ENCODE peak calls at places on chromosomes 5 and 9, in four cellular contexts. One of them, this sample, is unnamed.

GRCh38 chr5:169521366-169521983 is 62.1 kb upstream of the SPDL1 start:
- DNase-seq in heart left ventricle: peak; percentile 46
- DNase-seq in cardiac muscle cell: no peak
- DNase-seq in HAP-1: no peak
- DNase-seq in this sample: no peak

GRCh38 chr9:38685535-38685934 is 34.4 kb downstream of the FAM240B start:
- DNase-seq in heart left ventricle: no peak
- DNase-seq in cardiac muscle cell: no peak
- DNase-seq in HAP-1: peak; percentile 58
- DNase-seq in this sample: no peak

GRCh38 chr5:124979174-124979573 is 232.7 kb upstream of the ZNF608 start:
- DNase-seq in heart left ventricle: no peak
- DNase-seq in cardiac muscle cell: peak; percentile 43
- DNase-seq in HAP-1: peak; percentile 68
- DNase-seq in this sample: no peak

GRCh38 chr9:121886759-121887485 is 206.2 kb downstream of the TTLL11 start:
- DNase-seq in heart left ventricle: no peak
- DNase-seq in cardiac muscle cell: no peak
- DNase-seq in HAP-1: no peak
- DNase-seq in this sample: no peak

GRCh38 chr9:16128003-16128402 is 575.2 kb downstream of the CCDC171 start:
- DNase-seq in heart left ventricle: no peak
- DNase-seq in cardiac muscle cell: no peak
- DNase-seq in HAP-1: no peak
- DNase-seq in this sample: no peak

GRCh38 chr9:95592931-95593330 is 76.2 kb upstream of the PTCH1 start:
- DNase-seq in heart left ventricle: no peak
- DNase-seq in cardiac muscle cell: no peak
- DNase-seq in HAP-1: no peak
- DNase-seq in this sample: no peak

GRCh38 chr5:113245427-113246052 is 189.2 kb downstream of the TSSK1B start:
- DNase-seq in heart left ventricle: no peak
- DNase-seq in cardiac muscle cell: no peak
- DNase-seq in HAP-1: no peak
- DNase-seq in this sample: no peak

GRCh38 chr5:2750758-2751464 is 566 bp downstream of the IRX2 start:
- DNase-seq in heart left ventricle: no peak
- DNase-seq in cardiac muscle cell: peak; percentile 69
- DNase-seq in HAP-1: no peak
- DNase-seq in this sample: peak; percentile 80

GRCh38 chr5:93331864-93332263 is 249.2 kb downstream of the NR2F1-AS1 start:
- DNase-seq in heart left ventricle: no peak
- DNase-seq in cardiac muscle cell: no peak
- DNase-seq in HAP-1: no peak
- DNase-seq in this sample: no peak

GRCh38 chr5:92836861-92837755 is 743.9 kb downstream of the NR2F1-AS1 start:
- DNase-seq in heart left ventricle: no peak
- DNase-seq in cardiac muscle cell: no peak
- DNase-seq in HAP-1: no peak
- DNase-seq in this sample: no peak

GRCh38 chr5:31413030-31413812 is 118.7 kb downstream of the DROSHA start:
- DNase-seq in heart left ventricle: no peak
- DNase-seq in cardiac muscle cell: no peak
- DNase-seq in HAP-1: no peak
- DNase-seq in this sample: no peak

GRCh38 chr5:1004598-1005361 is 3.8 kb upstream of the NKD2 start:
- DNase-seq in heart left ventricle: peak; percentile 81
- DNase-seq in cardiac muscle cell: peak; percentile 75
- DNase-seq in HAP-1: peak; percentile 81
- DNase-seq in this sample: peak; percentile 65

GRCh38 chr9:93193373-93193725 is 9.4 kb downstream of the WNK2 start:
- DNase-seq in heart left ventricle: no peak
- DNase-seq in cardiac muscle cell: no peak
- DNase-seq in HAP-1: no peak
- DNase-seq in this sample: peak; percentile 58

GRCh38 chr5:68046445-68046844 is 169.1 kb upstream of the PIK3R1 start:
- DNase-seq in heart left ventricle: no peak
- DNase-seq in cardiac muscle cell: no peak
- DNase-seq in HAP-1: no peak
- DNase-seq in this sample: no peak

GRCh38 chr5:132813599-132814440 is 718 bp downstream of the SOWAHA start:
- DNase-seq in heart left ventricle: no peak
- DNase-seq in cardiac muscle cell: peak; percentile 58
- DNase-seq in HAP-1: peak; percentile 51
- DNase-seq in this sample: no peak

GRCh38 chr5:90518666-90519065 is 10.7 kb downstream of the LYSMD3 start:
- DNase-seq in heart left ventricle: no peak
- DNase-seq in cardiac muscle cell: no peak
- DNase-seq in HAP-1: no peak
- DNase-seq in this sample: no peak

GRCh38 chr5:5350101-5350500 is 72.4 kb upstream of the ICE1 start:
- DNase-seq in heart left ventricle: no peak
- DNase-seq in cardiac muscle cell: no peak
- DNase-seq in HAP-1: no peak
- DNase-seq in this sample: no peak
- H3K4me3 ChIP-seq in heart left ventricle: no peak overlapping the region
- H3K4me3 ChIP-seq in cardiac muscle cell: no peak overlapping the region
- H3K4me3 ChIP-seq in HAP-1: no peak overlapping the region
- H3K4me3 ChIP-seq in this sample: no peak overlapping the region

GRCh38 chr9:129206401-129206800 is 28.3 kb upstream of the IER5L start:
- DNase-seq in heart left ventricle: no peak
- DNase-seq in cardiac muscle cell: no peak
- DNase-seq in HAP-1: no peak
- DNase-seq in this sample: no peak

GRCh38 chr9:129201289-129201688 is 23.2 kb upstream of the IER5L start:
- DNase-seq in heart left ventricle: no peak
- DNase-seq in cardiac muscle cell: no peak
- DNase-seq in HAP-1: no peak
- DNase-seq in this sample: no peak

GRCh38 chr9:129202613-129203555 is 24.8 kb upstream of the IER5L start:
- DNase-seq in heart left ventricle: peak; percentile 91
- DNase-seq in cardiac muscle cell: peak; percentile 86
- DNase-seq in HAP-1: peak; percentile 89
- DNase-seq in this sample: peak; percentile 88

GRCh38 chr9:129204840-129205239 is 26.8 kb upstream of the IER5L start:
- DNase-seq in heart left ventricle: no peak
- DNase-seq in cardiac muscle cell: no peak
- DNase-seq in HAP-1: no peak
- DNase-seq in this sample: no peak

DNA sequence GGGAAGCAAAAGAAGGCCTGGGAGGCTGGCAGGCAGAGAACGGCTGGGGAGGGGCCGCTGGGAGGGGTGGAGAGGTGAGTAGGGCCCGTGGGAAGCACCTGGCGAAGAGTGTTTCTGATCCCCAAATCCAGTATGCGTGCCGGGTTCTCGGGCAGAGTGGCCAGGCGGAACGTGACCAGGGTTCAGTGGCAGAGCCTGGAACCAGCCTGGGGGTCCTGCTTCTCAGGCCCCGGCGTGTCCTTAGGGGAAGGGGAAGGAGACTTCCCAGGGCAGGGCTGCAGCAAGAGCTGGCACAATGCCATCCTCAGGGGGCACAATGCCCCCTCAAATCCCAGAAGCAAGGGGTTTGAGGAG is 25.5 kb upstream of the IER5L start:
- DNase-seq in heart left ventricle: no peak
- DNase-seq in cardiac muscle cell: no peak
- DNase-seq in HAP-1: no peak
- DNase-seq in this sample: no peak
- H3K4me3 ChIP-seq in heart left ventricle: peak overlapping the region; percentile 95
- H3K4me3 ChIP-seq in cardiac muscle cell: no peak overlapping the region
- H3K4me3 ChIP-seq in HAP-1: peak overlapping the region; percentile 50
- H3K4me3 ChIP-seq in this sample: peak overlapping the region; percentile 74

DNA sequence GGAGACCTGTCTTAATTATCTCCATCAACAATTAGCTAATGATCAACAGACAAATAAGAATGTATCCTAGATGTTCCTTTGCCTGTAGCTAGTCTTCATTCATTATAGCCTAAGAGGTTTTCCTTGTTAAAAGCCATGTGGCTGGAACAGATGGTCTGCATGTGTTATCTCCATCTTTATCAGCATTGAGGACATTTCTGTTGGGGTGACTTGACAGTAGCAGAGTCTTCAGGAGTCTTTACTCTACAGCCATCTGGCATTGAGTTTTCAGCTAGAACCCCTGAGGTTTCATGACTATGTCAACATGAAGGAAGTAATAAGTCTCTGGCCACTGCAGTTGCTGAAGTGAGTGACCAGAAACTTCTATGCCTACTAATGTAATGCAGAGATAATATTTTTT is 106.6 kb upstream of the TLE4 start:
- DNase-seq in heart left ventricle: no peak
- DNase-seq in cardiac muscle cell: no peak
- DNase-seq in HAP-1: no peak
- DNase-seq in this sample: no peak
- H3K4me3 ChIP-seq in heart left ventricle: no peak overlapping the region
- H3K4me3 ChIP-seq in cardiac muscle cell: no peak overlapping the region
- H3K4me3 ChIP-seq in HAP-1: no peak overlapping the region
- H3K4me3 ChIP-seq in this sample: no peak overlapping the region

GRCh38 chr9:127421057-127421456 is 3.1 kb upstream of the ZNF79 start:
- DNase-seq in heart left ventricle: no peak
- DNase-seq in cardiac muscle cell: no peak
- DNase-seq in HAP-1: no peak
- DNase-seq in this sample: no peak

GRCh38 chr9:127423934-127424668 is at the start of gene ZNF79:
- DNase-seq in heart left ventricle: peak; percentile 94
- DNase-seq in cardiac muscle cell: peak; percentile 94
- DNase-seq in HAP-1: peak; percentile 94
- DNase-seq in this sample: peak; percentile 94

GRCh38 chr9:127423591-127423933 is 620 bp upstream of the ZNF79 start:
- DNase-seq in heart left ventricle: no peak
- DNase-seq in cardiac muscle cell: no peak
- DNase-seq in HAP-1: no peak
- DNase-seq in this sample: no peak

GRCh38 chr9:127422787-127423186 is 1.4 kb upstream of the ZNF79 start:
- DNase-seq in heart left ventricle: no peak
- DNase-seq in cardiac muscle cell: no peak
- DNase-seq in HAP-1: no peak
- DNase-seq in this sample: no peak

GRCh38 chr9:127422133-127422782 is 1.9 kb upstream of the ZNF79 start:
- DNase-seq in heart left ventricle: no peak
- DNase-seq in cardiac muscle cell: no peak
- DNase-seq in HAP-1: no peak
- DNase-seq in this sample: no peak
- H3K4me3 ChIP-seq in heart left ventricle: peak overlapping the region; percentile 70
- H3K4me3 ChIP-seq in cardiac muscle cell: no peak overlapping the region
- H3K4me3 ChIP-seq in HAP-1: peak overlapping the region; percentile 92
- H3K4me3 ChIP-seq in this sample: peak overlapping the region; percentile 68

DNA sequence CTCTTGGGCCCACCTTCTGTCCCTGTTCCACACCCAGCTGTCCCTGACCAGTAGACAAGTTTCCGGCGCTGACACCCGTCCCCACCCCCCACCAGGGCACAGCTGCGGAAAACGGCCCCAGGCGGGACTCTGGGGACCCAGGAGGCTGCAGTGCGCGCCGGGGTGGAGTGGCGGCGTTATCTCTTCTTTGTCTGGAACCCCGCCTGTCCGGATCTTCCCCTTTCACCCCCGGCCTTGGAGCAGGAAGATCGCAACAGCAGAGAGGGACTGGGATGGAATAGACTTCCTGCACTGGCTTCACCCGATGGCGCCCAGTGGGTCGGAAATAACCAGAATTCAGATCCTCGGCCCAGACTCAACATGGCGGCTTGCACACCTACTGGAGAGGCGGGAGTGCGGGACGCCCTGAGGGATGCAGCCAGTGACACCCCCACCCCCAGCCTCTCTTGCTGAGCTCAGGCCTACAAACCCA is 4.7 kb downstream of the PAX5 start:
- DNase-seq in heart left ventricle: no peak
- DNase-seq in cardiac muscle cell: no peak
- DNase-seq in HAP-1: no peak
- DNase-seq in this sample: no peak
- H3K4me3 ChIP-seq in heart left ventricle: no peak overlapping the region
- H3K4me3 ChIP-seq in cardiac muscle cell: no peak overlapping the region
- H3K4me3 ChIP-seq in HAP-1: no peak overlapping the region
- H3K4me3 ChIP-seq in this sample: no peak overlapping the region

GRCh38 chr5:72144762-72145161 is 37.5 kb downstream of the MAP1B start:
- DNase-seq in heart left ventricle: no peak
- DNase-seq in cardiac muscle cell: no peak
- DNase-seq in HAP-1: peak; percentile 54
- DNase-seq in this sample: no peak
- H3K4me3 ChIP-seq in heart left ventricle: no peak overlapping the region
- H3K4me3 ChIP-seq in cardiac muscle cell: no peak overlapping the region
- H3K4me3 ChIP-seq in HAP-1: no peak overlapping the region
- H3K4me3 ChIP-seq in this sample: no peak overlapping the region